ENCODE peak calls at places on chromosomes 11 and 22, in eight cellular contexts. K, P, Q, F, Z, V, E and Y are unnamed samples.

GRCh38 chr11:128379587-128380279 is 207.6 kb downstream of the ETS1 start:
- DNase-seq in F (no peak), E (no peak), K (no peak), P (peak), V (peak), Z (no peak), Q (no peak), Y (no peak)

GRCh38 chr11:28834877-28835276 is 726.7 kb downstream of the METTL15 start:
- DNase-seq in E (no peak), F (no peak), K (peak), Q (peak), P (peak), Z (peak), V (no peak), Y (no peak)

GRCh38 chr11:61814242-61814957 is 2.4 kb downstream of the FADS1 start:
- DNase-seq in V (peak), F (peak), Q (peak), P (peak), E (peak), K (peak), Z (no peak), Y (no peak)

GRCh38 chr11:80638296-80638695 is 1197.5 kb upstream of the TENM4 start:
- DNase-seq in Q (no peak), P (peak), V (no peak), F (no peak), E (no peak), Z (no peak), K (no peak), Y (no peak)

GRCh38 chr11:130634981-130635473 is 186.6 kb downstream of the ADAMTS15 start:
- DNase-seq in F (no peak), K (peak), E (peak), P (peak), Z (peak), V (no peak), Q (peak), Y (no peak)

GRCh38 chr11:72308226-72309073 is 64.5 kb upstream of the PHOX2A start:
- DNase-seq in Z (peak), V (no peak), F (no peak), K (peak), Q (no peak), E (no peak), P (peak), Y (no peak)

GRCh38 chr11:65640483-65641207 is 2.7 kb downstream of the SIPA1 start:
- DNase-seq in V (no peak), Q (no peak), F (no peak), E (no peak), Z (no peak), K (no peak), P (no peak), Y (peak)

GRCh38 chr11:17602105-17603001 is 55.3 kb downstream of the OTOG start:
- DNase-seq in K (no peak), E (no peak), F (no peak), Z (no peak), V (no peak), Q (no peak), P (no peak), Y (no peak)

GRCh38 chr11:105673089-105673488 is 63.2 kb downstream of the GRIA4 start:
- DNase-seq in K (peak), Z (peak), V (peak), E (peak), F (no peak), Q (peak), P (peak), Y (no peak)

GRCh38 chr11:13098067-13098466 is 89.0 kb downstream of the RASSF10 start:
- DNase-seq in V (no peak), Q (peak), E (peak), Z (no peak), F (no peak), P (peak), K (peak), Y (no peak)

GRCh38 chr11:96614846-96615245 is 225.0 kb downstream of the JRKL start:
- DNase-seq in E (no peak), F (no peak), Z (no peak), K (no peak), P (no peak), V (no peak), Q (peak), Y (no peak)

GRCh38 chr11:126821832-126822231 is 178.7 kb downstream of the KIRREL3 start:
- DNase-seq in F (no peak), Q (no peak), Z (no peak), V (no peak), P (no peak), E (no peak), K (no peak), Y (no peak)

GRCh38 chr11:56841210-56841810 is 92.8 kb upstream of the OR9G4 start:
- DNase-seq in Q (peak), Z (peak), P (peak), F (peak), E (peak), V (peak), K (peak), Y (no peak)

GRCh38 chr22:33450756-33451155 is 392.6 kb upstream of the SYN3 start:
- DNase-seq in Q (no peak), E (no peak), Z (no peak), K (no peak), P (no peak), F (no peak), V (no peak), Y (no peak)

GRCh38 chr11:65430406-65431217 is 8.0 kb downstream of the NEAT1 start:
- DNase-seq in Q (no peak), P (peak), V (no peak), E (no peak), Z (peak), K (peak), F (no peak), Y (no peak)

GRCh38 chr22:26581026-26581425 is 8.9 kb downstream of the TPST2 start:
- DNase-seq in Q (no peak), V (no peak), P (no peak), E (no peak), Z (no peak), F (no peak), K (no peak), Y (no peak)
- H3K4me3 ChIP-seq in Q (no peak), V (no peak), P (no peak), E (no peak), Z (no peak), F (no peak), K (no peak), Y (no peak)

GRCh38 chr22:30828187-30829155 is 133.8 kb downstream of the OSBP2 start:
- DNase-seq in E (no peak), Z (no peak), K (no peak), Q (no peak), V (no peak), P (no peak), F (no peak), Y (no peak)
- H3K9ac ChIP-seq in E (no peak), Z (no peak), K (no peak), Q (no peak), V (no peak), P (no peak), F (no peak), Y (no peak)

GRCh38 chr11:2890466-2891241 is 5.1 kb upstream of the CDKN1C start:
- DNase-seq in K (no peak), Z (no peak), Q (no peak), P (no peak), E (no peak), V (no peak), F (no peak), Y (peak)

GRCh38 chr11:2891291-2891690 is 5.7 kb upstream of the CDKN1C start:
- DNase-seq in F (no peak), Q (peak), K (no peak), E (no peak), P (no peak), V (peak), Z (no peak), Y (no peak)

GRCh38 chr11:2892215-2893020 is 6.8 kb upstream of the CDKN1C start:
- DNase-seq in Z (peak), Q (peak), K (peak), P (no peak), E (no peak), F (no peak), V (peak), Y (peak)

GRCh38 chr11:2893021-2893528 is 7.5 kb upstream of the CDKN1C start:
- DNase-seq in K (no peak), P (no peak), V (no peak), Q (no peak), F (no peak), Z (no peak), E (no peak), Y (no peak)

GRCh38 chr11:2891901-2892214 is 6.3 kb upstream of the CDKN1C start:
- DNase-seq in P (no peak), F (no peak), V (no peak), E (peak), Z (no peak), Q (no peak), K (no peak), Y (no peak)
- H3K27ac ChIP-seq in P (no peak), F (peak), V (peak), E (no peak), Z (no peak), Q (peak), K (no peak), Y (no peak)

DNA sequence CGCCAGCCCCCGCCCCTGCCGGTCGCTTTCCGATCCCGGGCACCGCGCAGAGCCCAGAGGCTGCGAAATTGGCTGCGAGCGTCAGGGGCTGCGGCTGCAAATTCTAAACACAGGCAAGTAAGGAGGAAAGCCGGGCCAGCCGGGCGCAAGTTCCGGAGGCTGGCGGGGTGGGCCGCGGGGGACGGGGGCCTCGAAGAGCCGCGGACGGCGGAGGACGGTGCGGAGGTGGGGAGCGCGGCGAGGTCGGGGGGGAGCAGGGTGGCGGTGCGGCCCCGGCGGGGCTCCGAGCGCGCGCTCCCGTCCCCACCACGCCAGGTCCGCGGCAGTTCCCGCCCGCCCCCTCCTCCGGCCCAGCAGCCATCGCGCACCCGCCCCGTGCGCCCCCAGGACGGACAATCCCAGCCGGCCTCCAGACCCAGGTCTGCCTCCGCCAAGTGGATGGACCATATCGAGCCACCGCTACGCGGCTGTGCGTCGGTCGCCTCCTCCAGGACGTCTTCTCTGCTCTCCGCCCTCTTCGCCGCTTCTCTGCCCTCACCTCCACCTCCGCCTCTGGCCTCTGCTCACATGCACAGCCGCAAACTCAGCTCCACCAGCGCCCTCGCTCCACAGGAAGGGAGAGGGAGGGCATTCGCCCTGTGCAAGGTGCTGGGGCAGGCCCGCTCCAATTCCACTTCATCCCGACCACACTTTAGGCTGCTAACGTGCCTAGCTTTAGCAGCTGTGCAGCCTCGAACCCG is 7.2 kb downstream of the ELFN2 start:
- DNase-seq in P (peak), K (peak), Z (peak), Q (peak), E (no peak), V (no peak), F (no peak), Y (peak)
- H3K4me3 ChIP-seq in P (peak), K (peak), Z (peak), Q (no peak), E (no peak), V (no peak), F (peak), Y (no peak)

GRCh38 chr11:75241906-75242644 is 1.5 kb downstream of the TPBGL start:
- DNase-seq in E (no peak), P (no peak), Z (no peak), K (peak), V (no peak), Q (no peak), F (no peak), Y (no peak)

GRCh38 chr11:75238595-75239245 is 1.9 kb upstream of the TPBGL start:
- DNase-seq in Z (no peak), Q (no peak), E (no peak), K (no peak), F (no peak), V (no peak), P (no peak), Y (no peak)

GRCh38 chr11:75241036-75241905 is 697 bp downstream of the TPBGL start:
- DNase-seq in Q (peak), Z (peak), F (peak), E (peak), P (peak), K (peak), V (no peak), Y (peak)

GRCh38 chr11:75240381-75241035 is at the start of gene TPBGL:
- DNase-seq in E (no peak), K (peak), Z (no peak), V (no peak), P (no peak), Q (peak), F (no peak), Y (peak)

GRCh38 chr11:75239551-75240290 is 853 bp upstream of the TPBGL start:
- DNase-seq in V (no peak), E (no peak), Q (no peak), P (no peak), Z (no peak), F (no peak), K (no peak), Y (peak)
- H3K9ac ChIP-seq in V (no peak), E (no peak), Q (no peak), P (no peak), Z (no peak), F (no peak), K (no peak), Y (no peak)

DNA sequence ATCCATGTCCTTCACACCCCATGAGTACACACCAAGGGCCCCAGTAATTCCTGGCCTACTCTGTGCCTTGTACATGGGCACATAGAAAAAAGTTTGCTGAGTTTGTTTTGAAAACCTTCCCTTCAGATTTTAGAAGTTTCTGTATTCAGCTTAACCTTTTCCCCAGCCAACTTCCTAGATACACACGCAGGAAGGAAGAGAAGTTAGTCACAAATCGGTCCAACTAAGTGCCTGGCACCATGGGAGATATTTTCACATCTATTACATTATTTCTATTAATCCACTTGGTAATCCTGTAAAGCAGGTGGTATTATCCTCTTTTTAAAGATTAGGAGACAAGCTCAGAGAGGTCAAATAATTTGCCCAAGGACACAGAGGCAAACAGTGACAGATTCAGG is 5.8 kb downstream of the LIMK2 start:
- DNase-seq in K (peak), V (no peak), Q (no peak), Z (no peak), P (no peak), F (no peak), E (no peak), Y (no peak)
- H3K27ac ChIP-seq in K (no peak), V (no peak), Q (no peak), Z (peak), P (peak), F (no peak), E (peak), Y (peak)

DNA sequence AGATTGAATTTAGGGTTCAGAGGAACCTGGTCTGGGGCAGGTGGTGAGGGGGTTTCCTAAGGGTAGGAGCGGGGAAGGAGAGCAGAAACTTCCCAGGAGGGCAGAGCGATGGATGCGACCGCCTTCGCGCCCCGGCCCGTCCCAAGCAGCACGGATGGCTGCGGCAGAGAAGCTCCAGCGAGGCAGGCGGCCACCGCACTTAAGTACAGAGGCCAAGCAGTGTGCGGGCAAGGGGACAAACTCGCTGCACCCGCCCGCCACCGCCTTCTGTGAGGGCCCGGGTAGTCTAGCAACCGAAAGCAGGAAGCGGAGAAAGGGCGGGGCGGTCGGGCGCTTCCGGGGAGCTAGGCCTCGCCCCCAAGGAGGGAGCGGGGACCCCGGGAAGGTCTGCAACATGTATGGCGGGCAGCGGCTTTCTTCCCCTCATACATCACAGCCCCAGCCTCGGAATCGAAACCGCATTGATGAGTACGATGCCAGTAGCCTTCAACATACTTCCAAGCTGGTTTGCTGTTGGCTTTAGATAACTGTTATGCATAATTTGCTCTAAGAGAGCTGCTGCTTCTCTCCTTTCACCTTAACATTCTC is at the start of gene AGBL2:
- DNase-seq in K (peak), Z (peak), V (peak), F (no peak), P (peak), Q (peak), E (peak), Y (peak)
- H3K4me3 ChIP-seq in K (peak), Z (peak), V (peak), F (no peak), P (peak), Q (peak), E (peak), Y (peak)

GRCh38 chr11:119054418-119054817 is 2.6 kb downstream of the HYOU1 start:
- DNase-seq in K (no peak), F (no peak), Z (no peak), P (no peak), Q (no peak), V (no peak), E (no peak), Y (peak)
- H3K9ac ChIP-seq in K (no peak), F (no peak), Z (no peak), P (no peak), Q (no peak), V (no peak), E (no peak), Y (no peak)